ENCODE peak calls at places on chromosomes 11 and 22, in five cellular contexts. One of them, this sample, is unnamed.

GRCh38 chr11:3155691-3156258 is 9.3 kb downstream of the OSBPL5 start:
- DNase-seq in mesenchymal stem cell: no peak
- DNase-seq in IMR-90: no peak
- DNase-seq in H9: no peak
- DNase-seq in mesendoderm: no peak
- DNase-seq in this sample: no peak

GRCh38 chr11:103651341-103651998 is 385.0 kb upstream of the DDI1 start:
- DNase-seq in mesenchymal stem cell: no peak
- DNase-seq in IMR-90: no peak
- DNase-seq in H9: no peak
- DNase-seq in mesendoderm: no peak
- DNase-seq in this sample: no peak

GRCh38 chr11:2570211-2570811 is 125.5 kb downstream of the KCNQ1 start:
- DNase-seq in mesenchymal stem cell: no peak
- DNase-seq in IMR-90: no peak
- DNase-seq in H9: no peak
- DNase-seq in mesendoderm: no peak
- DNase-seq in this sample: no peak

GRCh38 chr22:32354360-32355351 is 3.0 kb upstream of the RFPL3 start:
- DNase-seq in mesenchymal stem cell: peak
- DNase-seq in IMR-90: peak
- DNase-seq in H9: no peak
- DNase-seq in mesendoderm: peak
- DNase-seq in this sample: no peak

GRCh38 chr11:70782401-70782913 is 384.1 kb downstream of the CTTN start:
- DNase-seq in mesenchymal stem cell: no peak
- DNase-seq in IMR-90: no peak
- DNase-seq in H9: no peak
- DNase-seq in mesendoderm: no peak
- DNase-seq in this sample: no peak

GRCh38 chr11:70912226-70912840 is 340.0 kb downstream of the SHANK2 start:
- DNase-seq in mesenchymal stem cell: peak
- DNase-seq in IMR-90: peak
- DNase-seq in H9: no peak
- DNase-seq in mesendoderm: no peak
- DNase-seq in this sample: no peak

GRCh38 chr11:130023204-130023603 is 20.6 kb upstream of the PRDM10 start:
- DNase-seq in mesenchymal stem cell: peak
- DNase-seq in IMR-90: peak
- DNase-seq in H9: no peak
- DNase-seq in mesendoderm: peak
- DNase-seq in this sample: peak

GRCh38 chr22:48236261-48236660 is 1473.8 kb downstream of the TBC1D22A start:
- DNase-seq in mesenchymal stem cell: no peak
- DNase-seq in IMR-90: no peak
- DNase-seq in H9: no peak
- DNase-seq in mesendoderm: no peak
- DNase-seq in this sample: no peak

GRCh38 chr11:9137293-9138132 is 46.1 kb upstream of the SCUBE2 start:
- DNase-seq in mesenchymal stem cell: peak
- DNase-seq in IMR-90: peak
- DNase-seq in H9: peak
- DNase-seq in mesendoderm: peak
- DNase-seq in this sample: peak

GRCh38 chr11:85301895-85302678 is 325.1 kb downstream of the DLG2 start:
- DNase-seq in mesenchymal stem cell: no peak
- DNase-seq in IMR-90: no peak
- DNase-seq in H9: no peak
- DNase-seq in mesendoderm: peak
- DNase-seq in this sample: no peak

GRCh38 chr22:44351685-44352377 is 39.1 kb upstream of the SHISAL1 start:
- DNase-seq in mesenchymal stem cell: peak
- DNase-seq in IMR-90: peak
- DNase-seq in H9: peak
- DNase-seq in mesendoderm: peak
- DNase-seq in this sample: peak

GRCh38 chr11:19316434-19316833 is 75.7 kb upstream of the E2F8 start:
- DNase-seq in mesenchymal stem cell: no peak
- DNase-seq in IMR-90: no peak
- DNase-seq in H9: no peak
- DNase-seq in mesendoderm: no peak
- DNase-seq in this sample: no peak

GRCh38 chr11:131598305-131598704 is 227.9 kb downstream of the NTM start:
- DNase-seq in mesenchymal stem cell: peak
- DNase-seq in IMR-90: no peak
- DNase-seq in H9: no peak
- DNase-seq in mesendoderm: no peak
- DNase-seq in this sample: no peak

GRCh38 chr22:48954781-48955311 is 872.8 kb downstream of the BRD1 start:
- DNase-seq in mesenchymal stem cell: no peak
- DNase-seq in IMR-90: no peak
- DNase-seq in H9: peak
- DNase-seq in mesendoderm: no peak
- DNase-seq in this sample: no peak

GRCh38 chr11:108121274-108122155 is at the start of gene ACAT1:
- DNase-seq in mesenchymal stem cell: peak
- DNase-seq in IMR-90: peak
- DNase-seq in H9: peak
- DNase-seq in mesendoderm: peak
- DNase-seq in this sample: peak

GRCh38 chr22:38136607-38137006 is 26.1 kb upstream of the BAIAP2L2 start:
- DNase-seq in mesenchymal stem cell: peak
- DNase-seq in IMR-90: no peak
- DNase-seq in H9: no peak
- DNase-seq in mesendoderm: peak
- DNase-seq in this sample: no peak

GRCh38 chr11:95434489-95435057 is 203.6 kb upstream of the SESN3 start:
- DNase-seq in mesenchymal stem cell: no peak
- DNase-seq in IMR-90: no peak
- DNase-seq in H9: no peak
- DNase-seq in mesendoderm: no peak
- DNase-seq in this sample: no peak

GRCh38 chr11:10091314-10092045 is 202.5 kb downstream of the SBF2 start:
- DNase-seq in mesenchymal stem cell: no peak
- DNase-seq in IMR-90: peak
- DNase-seq in H9: no peak
- DNase-seq in mesendoderm: no peak
- DNase-seq in this sample: no peak

GRCh38 chr11:59426361-59427067 is at the start of gene OR5A2:
- DNase-seq in mesenchymal stem cell: no peak
- DNase-seq in IMR-90: no peak
- DNase-seq in H9: peak
- DNase-seq in mesendoderm: peak
- DNase-seq in this sample: no peak

GRCh38 chr11:32056445-32056844 is 34.4 kb upstream of the RCN1 start:
- DNase-seq in mesenchymal stem cell: no peak
- DNase-seq in IMR-90: no peak
- DNase-seq in H9: no peak
- DNase-seq in mesendoderm: no peak
- DNase-seq in this sample: no peak

GRCh38 chr11:93608280-93608862 is 53.1 kb upstream of the CEP295 start:
- DNase-seq in mesenchymal stem cell: no peak
- DNase-seq in IMR-90: no peak
- DNase-seq in H9: no peak
- DNase-seq in mesendoderm: no peak
- DNase-seq in this sample: no peak

GRCh38 chr11:113596658-113597057 is 109.5 kb downstream of the TMPRSS5 start:
- DNase-seq in mesenchymal stem cell: no peak
- DNase-seq in IMR-90: no peak
- DNase-seq in H9: no peak
- DNase-seq in mesendoderm: no peak
- DNase-seq in this sample: no peak

GRCh38 chr22:20205964-20206708 is 55.3 kb upstream of the CCDC188 start:
- DNase-seq in mesenchymal stem cell: peak
- DNase-seq in IMR-90: peak
- DNase-seq in H9: peak
- DNase-seq in mesendoderm: peak
- DNase-seq in this sample: peak

GRCh38 chr22:41062146-41062545 is 30.2 kb upstream of the EP300 start:
- DNase-seq in mesenchymal stem cell: no peak
- DNase-seq in IMR-90: no peak
- DNase-seq in H9: no peak
- DNase-seq in mesendoderm: peak
- DNase-seq in this sample: no peak

GRCh38 chr11:45087301-45087700 is 59.1 kb upstream of the PRDM11 start:
- DNase-seq in mesenchymal stem cell: peak
- DNase-seq in IMR-90: peak
- DNase-seq in H9: no peak
- DNase-seq in mesendoderm: no peak
- DNase-seq in this sample: peak

GRCh38 chr11:59552844-59553243 is 41.5 kb downstream of the OR4D9 start:
- DNase-seq in mesenchymal stem cell: no peak
- DNase-seq in IMR-90: no peak
- DNase-seq in H9: no peak
- DNase-seq in mesendoderm: no peak
- DNase-seq in this sample: no peak

GRCh38 chr22:17835256-17835655 is 61.0 kb upstream of the BID start:
- DNase-seq in mesenchymal stem cell: no peak
- DNase-seq in IMR-90: no peak
- DNase-seq in H9: no peak
- DNase-seq in mesendoderm: no peak
- DNase-seq in this sample: no peak

GRCh38 chr22:24685804-24686203 is 82.8 kb downstream of the GGT1 start:
- DNase-seq in mesenchymal stem cell: no peak
- DNase-seq in IMR-90: no peak
- DNase-seq in H9: peak
- DNase-seq in mesendoderm: no peak
- DNase-seq in this sample: no peak

GRCh38 chr11:62145261-62145871 is 21.6 kb downstream of the INCENP start:
- DNase-seq in mesenchymal stem cell: no peak
- DNase-seq in IMR-90: no peak
- DNase-seq in H9: peak
- DNase-seq in mesendoderm: no peak
- DNase-seq in this sample: no peak

GRCh38 chr11:75283391-75283931 is 42.9 kb downstream of the TPBGL start:
- DNase-seq in mesenchymal stem cell: no peak
- DNase-seq in IMR-90: no peak
- DNase-seq in H9: no peak
- DNase-seq in mesendoderm: peak
- DNase-seq in this sample: no peak

GRCh38 chr11:6747097-6747662 is 24.6 kb downstream of the OR2AG2 start:
- DNase-seq in mesenchymal stem cell: no peak
- DNase-seq in IMR-90: no peak
- DNase-seq in H9: no peak
- DNase-seq in mesendoderm: no peak
- DNase-seq in this sample: no peak

GRCh38 chr22:39356464-39356863 is 6.7 kb downstream of the SYNGR1 start:
- DNase-seq in mesenchymal stem cell: no peak
- DNase-seq in IMR-90: no peak
- DNase-seq in H9: no peak
- DNase-seq in mesendoderm: no peak
- DNase-seq in this sample: no peak
- H4K8ac ChIP-seq in mesenchymal stem cell: no peak
- H4K8ac ChIP-seq in IMR-90: no peak
- H4K8ac ChIP-seq in H9: no peak
- H4K8ac ChIP-seq in mesendoderm: no peak
- H4K8ac ChIP-seq in this sample: no peak

GRCh38 chr22:37133304-37134018 is 16.3 kb downstream of the IL2RB start:
- DNase-seq in mesenchymal stem cell: no peak
- DNase-seq in IMR-90: no peak
- DNase-seq in H9: no peak
- DNase-seq in mesendoderm: no peak
- DNase-seq in this sample: no peak
- H3K18ac ChIP-seq in mesenchymal stem cell: no peak
- H3K18ac ChIP-seq in IMR-90: no peak
- H3K18ac ChIP-seq in H9: no peak
- H3K18ac ChIP-seq in mesendoderm: no peak
- H3K18ac ChIP-seq in this sample: no peak

DNA sequence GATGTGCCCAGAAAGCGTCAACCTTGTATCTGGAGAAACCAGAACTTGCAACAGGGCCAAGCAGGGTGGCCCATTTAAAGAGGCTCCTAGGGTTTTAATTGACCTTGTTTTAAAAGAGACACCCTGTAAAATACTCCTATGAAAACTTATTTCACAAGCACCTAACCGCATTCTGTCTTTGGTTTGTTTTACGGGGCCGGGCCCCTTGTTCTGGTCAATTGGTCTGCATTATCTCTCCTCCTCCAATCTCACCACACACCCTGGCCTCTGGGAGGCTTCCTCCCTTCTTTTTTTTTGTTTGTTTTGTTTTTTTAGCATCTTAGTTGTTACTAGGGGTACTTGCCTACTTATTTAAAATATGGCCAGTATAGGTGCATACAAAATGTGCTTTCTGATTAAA is 4.7 kb downstream of the EHF start:
- DNase-seq in mesenchymal stem cell: no peak
- DNase-seq in IMR-90: no peak
- DNase-seq in H9: no peak
- DNase-seq in mesendoderm: no peak
- DNase-seq in this sample: no peak
- H3K27ac ChIP-seq in mesenchymal stem cell: no peak
- H3K27ac ChIP-seq in IMR-90: no peak
- H3K27ac ChIP-seq in H9: no peak
- H3K27ac ChIP-seq in mesendoderm: no peak
- H3K27ac ChIP-seq in this sample: no peak

GRCh38 chr22:27596133-27596905 is 205.2 kb downstream of the MN1 start:
- DNase-seq in mesenchymal stem cell: no peak
- DNase-seq in IMR-90: no peak
- DNase-seq in H9: no peak
- DNase-seq in mesendoderm: no peak
- DNase-seq in this sample: no peak

GRCh38 chr22:27593378-27593777 is 208.2 kb downstream of the MN1 start:
- DNase-seq in mesenchymal stem cell: no peak
- DNase-seq in IMR-90: no peak
- DNase-seq in H9: no peak
- DNase-seq in mesendoderm: no peak
- DNase-seq in this sample: no peak

GRCh38 chr22:27594020-27594419 is 207.5 kb downstream of the MN1 start:
- DNase-seq in mesenchymal stem cell: no peak
- DNase-seq in IMR-90: no peak
- DNase-seq in H9: no peak
- DNase-seq in mesendoderm: no peak
- DNase-seq in this sample: no peak

GRCh38 chr22:27597703-27598444 is 203.7 kb downstream of the MN1 start:
- DNase-seq in mesenchymal stem cell: no peak
- DNase-seq in IMR-90: no peak
- DNase-seq in H9: no peak
- DNase-seq in mesendoderm: peak
- DNase-seq in this sample: no peak

DNA sequence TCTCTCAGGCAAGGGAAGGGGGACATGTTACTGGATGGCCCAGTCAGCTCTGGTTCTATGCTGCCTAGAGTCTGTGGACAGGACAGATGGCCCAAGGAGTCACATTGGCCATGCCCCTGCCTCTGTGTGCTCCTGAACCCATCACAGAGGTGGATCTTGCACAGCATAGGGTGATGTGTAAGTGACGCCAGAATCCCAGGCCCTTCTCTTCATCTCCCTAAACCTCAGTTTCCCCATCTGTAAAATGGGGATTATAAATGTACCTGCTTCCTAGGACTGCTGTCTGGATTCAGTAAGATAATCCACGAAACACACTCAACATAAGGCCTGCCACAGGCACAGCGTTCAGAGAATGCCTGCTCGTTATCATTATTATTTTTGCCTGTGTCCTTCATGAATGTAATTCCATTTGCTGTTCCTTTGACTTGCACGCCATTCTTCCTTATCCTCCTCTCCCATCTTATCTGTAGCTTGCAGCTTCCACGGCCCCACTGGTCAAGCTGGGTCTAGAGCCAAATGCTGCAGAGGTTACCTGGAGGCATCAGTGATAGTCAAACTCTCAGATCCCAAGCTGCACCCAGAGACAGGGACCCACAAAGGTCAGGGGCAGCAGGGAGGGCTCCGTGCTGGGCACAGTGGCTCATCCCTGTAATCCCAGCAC is 207.0 kb downstream of the MN1 start:
- DNase-seq in mesenchymal stem cell: no peak
- DNase-seq in IMR-90: no peak
- DNase-seq in H9: no peak
- DNase-seq in mesendoderm: no peak
- DNase-seq in this sample: no peak
- H4K8ac ChIP-seq in mesenchymal stem cell: no peak
- H4K8ac ChIP-seq in IMR-90: no peak
- H4K8ac ChIP-seq in H9: no peak
- H4K8ac ChIP-seq in mesendoderm: no peak
- H4K8ac ChIP-seq in this sample: no peak